ENCODE peak calls at places on chromosomes 5 and 9, in four cellular contexts. One of them, this sample, is unnamed.

GRCh38 chr5:95533106-95533505 is 21.7 kb downstream of the SKIC3 start:
- DNase-seq in H9: no peak
- DNase-seq in IMR-90: no peak
- DNase-seq in neuronal stem cell: no peak
- DNase-seq in this sample: no peak

GRCh38 chr5:153299891-153300290 is 190.6 kb upstream of the GRIA1 start:
- DNase-seq in H9: no peak
- DNase-seq in IMR-90: no peak
- DNase-seq in neuronal stem cell: no peak
- DNase-seq in this sample: no peak

GRCh38 chr9:27679338-27679737 is 106.1 kb upstream of the C9orf72 start:
- DNase-seq in H9: no peak
- DNase-seq in IMR-90: no peak
- DNase-seq in neuronal stem cell: peak; percentile 5
- DNase-seq in this sample: no peak

GRCh38 chr5:4058899-4059298 is 463.3 kb downstream of the IRX1 start:
- DNase-seq in H9: peak; percentile 40
- DNase-seq in IMR-90: no peak
- DNase-seq in neuronal stem cell: no peak
- DNase-seq in this sample: no peak

GRCh38 chr9:87556821-87557220 is 59.2 kb downstream of the DAPK1 start:
- DNase-seq in H9: no peak
- DNase-seq in IMR-90: no peak
- DNase-seq in neuronal stem cell: no peak
- DNase-seq in this sample: peak; percentile 41

GRCh38 chr5:59893436-59894227 is at the start of gene PDE4D:
- DNase-seq in H9: peak; percentile 88
- DNase-seq in IMR-90: peak; percentile 38
- DNase-seq in neuronal stem cell: peak; percentile 74
- DNase-seq in this sample: peak; percentile 85

GRCh38 chr5:157339409-157339808 is 73.5 kb downstream of the CYFIP2 start:
- DNase-seq in H9: no peak
- DNase-seq in IMR-90: no peak
- DNase-seq in neuronal stem cell: no peak
- DNase-seq in this sample: no peak

GRCh38 chr9:21684831-21685362 is 117.5 kb upstream of the MTAP start:
- DNase-seq in H9: no peak
- DNase-seq in IMR-90: peak; percentile 87
- DNase-seq in neuronal stem cell: no peak
- DNase-seq in this sample: no peak

GRCh38 chr5:126234563-126235195 is 188.5 kb upstream of the GRAMD2B start:
- DNase-seq in H9: peak; percentile 53
- DNase-seq in IMR-90: peak; percentile 6
- DNase-seq in neuronal stem cell: peak; percentile 38
- DNase-seq in this sample: no peak

GRCh38 chr5:67059747-67060490 is 136.7 kb downstream of the CD180 start:
- DNase-seq in H9: no peak
- DNase-seq in IMR-90: peak; percentile 89
- DNase-seq in neuronal stem cell: no peak
- DNase-seq in this sample: no peak

GRCh38 chr9:128022886-128023285 is 42.1 kb upstream of the EEIG1 start:
- DNase-seq in H9: no peak
- DNase-seq in IMR-90: no peak
- DNase-seq in neuronal stem cell: no peak
- DNase-seq in this sample: no peak

GRCh38 chr9:27645166-27645840 is 72.0 kb upstream of the C9orf72 start:
- DNase-seq in H9: no peak
- DNase-seq in IMR-90: no peak
- DNase-seq in neuronal stem cell: no peak
- DNase-seq in this sample: no peak

GRCh38 chr9:113875917-113876805 is at the start of gene ZNF618:
- DNase-seq in H9: no peak
- DNase-seq in IMR-90: no peak
- DNase-seq in neuronal stem cell: peak; percentile 23
- DNase-seq in this sample: no peak

GRCh38 chr9:81391457-81391825 is 297.9 kb downstream of the TLE1 start:
- DNase-seq in H9: no peak
- DNase-seq in IMR-90: no peak
- DNase-seq in neuronal stem cell: no peak
- DNase-seq in this sample: no peak

GRCh38 chr5:96433066-96433447 is at the start of gene PCSK1:
- DNase-seq in H9: peak; percentile 45
- DNase-seq in IMR-90: no peak
- DNase-seq in neuronal stem cell: no peak
- DNase-seq in this sample: no peak

DNA sequence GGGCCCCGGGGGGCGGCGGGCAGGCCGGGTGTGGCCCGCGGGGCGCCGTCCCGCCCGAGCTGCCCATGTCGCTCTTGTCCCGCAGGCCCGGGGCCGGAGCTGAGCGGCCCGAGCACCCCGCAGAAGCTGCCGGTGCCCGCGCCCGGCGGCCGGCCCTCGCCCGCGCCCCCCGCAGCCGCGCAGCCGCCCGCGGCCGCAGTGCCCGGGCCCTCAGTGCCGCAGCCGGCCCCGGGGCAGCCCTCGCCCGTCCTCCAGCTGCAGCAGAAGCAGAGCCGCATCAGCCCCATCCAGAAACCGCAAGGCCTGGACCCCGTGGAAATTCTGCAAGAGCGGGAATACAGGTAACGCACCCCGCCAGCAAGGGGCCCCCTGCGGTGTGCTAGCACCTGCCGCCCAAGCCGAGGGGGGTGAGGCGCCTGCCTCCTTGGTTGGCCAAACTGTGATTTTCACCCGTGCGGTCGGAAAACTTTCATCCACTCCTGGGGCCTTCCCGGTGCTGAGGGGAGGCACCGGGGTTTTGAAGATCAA is 32.1 kb downstream of the SMARCA2 start:
- DNase-seq in H9: no peak
- DNase-seq in IMR-90: no peak
- DNase-seq in neuronal stem cell: no peak
- DNase-seq in this sample: peak; percentile 60
- H3K14ac ChIP-seq in H9: no peak overlapping the region
- H3K14ac ChIP-seq in IMR-90: no peak overlapping the region
- H3K14ac ChIP-seq in neuronal stem cell: no peak overlapping the region
- H3K14ac ChIP-seq in this sample: no peak overlapping the region

GRCh38 chr9:91825422-91825821 is 124.6 kb downstream of the ROR2 start:
- DNase-seq in H9: no peak
- DNase-seq in IMR-90: peak; percentile 13
- DNase-seq in neuronal stem cell: no peak
- DNase-seq in this sample: no peak
- H3K4ac ChIP-seq in H9: no peak overlapping the region
- H3K4ac ChIP-seq in IMR-90: no peak overlapping the region
- H3K4ac ChIP-seq in neuronal stem cell: no peak overlapping the region
- H3K4ac ChIP-seq in this sample: no peak overlapping the region

DNA sequence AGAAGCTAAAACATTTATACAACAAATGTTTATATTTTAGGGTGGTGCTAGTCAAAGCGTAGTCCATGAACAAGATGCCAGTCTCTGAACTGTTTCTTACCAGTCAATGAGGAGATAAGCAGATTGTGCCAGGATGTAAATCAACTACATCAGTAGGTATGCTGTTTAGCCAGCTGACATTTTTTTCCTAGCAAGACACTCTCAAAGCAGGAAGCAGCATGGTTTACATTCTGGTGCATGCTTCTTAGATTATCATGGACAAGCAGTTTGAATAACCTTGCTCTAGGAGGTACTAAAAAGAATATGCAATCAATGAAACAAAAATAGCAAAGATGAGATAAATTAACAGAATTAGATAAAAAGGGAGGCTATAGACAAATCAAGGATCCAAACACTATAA is 17.0 kb downstream of the TICAM2 start:
- DNase-seq in H9: no peak
- DNase-seq in IMR-90: peak; percentile 55
- DNase-seq in neuronal stem cell: no peak
- DNase-seq in this sample: no peak
- H3K14ac ChIP-seq in H9: no peak overlapping the region
- H3K14ac ChIP-seq in IMR-90: no peak overlapping the region
- H3K14ac ChIP-seq in neuronal stem cell: no peak overlapping the region
- H3K14ac ChIP-seq in this sample: no peak overlapping the region

GRCh38 chr5:139646111-139646510 is 2.0 kb upstream of the CXXC5 start:
- DNase-seq in H9: no peak
- DNase-seq in IMR-90: no peak
- DNase-seq in neuronal stem cell: no peak
- DNase-seq in this sample: no peak

GRCh38 chr5:139645495-139645871 is 2.7 kb upstream of the CXXC5 start:
- DNase-seq in H9: no peak
- DNase-seq in IMR-90: no peak
- DNase-seq in neuronal stem cell: no peak
- DNase-seq in this sample: no peak

GRCh38 chr5:139648205-139649081 is at the start of gene CXXC5:
- DNase-seq in H9: peak; percentile 85
- DNase-seq in IMR-90: peak; percentile 83
- DNase-seq in neuronal stem cell: peak; percentile 89
- DNase-seq in this sample: peak; percentile 90

GRCh38 chr5:139647406-139648204 is 544 bp upstream of the CXXC5 start:
- DNase-seq in H9: no peak
- DNase-seq in IMR-90: no peak
- DNase-seq in neuronal stem cell: no peak
- DNase-seq in this sample: no peak

DNA sequence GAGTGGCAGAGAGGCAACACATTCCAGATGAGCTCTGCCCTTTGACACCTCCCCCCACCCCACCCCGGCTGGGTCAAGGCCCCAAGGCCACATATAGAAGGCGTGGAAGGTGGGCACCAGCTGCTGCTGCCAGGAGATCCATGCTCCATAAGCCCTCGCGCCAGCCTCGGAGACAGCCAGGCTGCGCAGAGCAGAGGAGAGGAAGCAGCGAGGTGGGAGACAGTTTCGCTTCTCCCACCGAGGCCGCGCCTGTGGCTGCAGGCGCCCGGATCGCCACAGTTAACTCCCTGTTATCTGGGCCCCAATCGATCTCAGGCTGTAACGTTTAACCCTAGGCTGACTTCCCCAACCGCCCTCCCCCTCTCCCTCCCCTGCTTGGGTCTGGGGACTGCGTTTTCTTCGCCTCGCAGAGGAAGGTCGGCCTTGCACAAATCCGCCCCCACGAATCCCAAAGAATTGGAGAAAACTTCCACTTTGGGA is 1.2 kb upstream of the CXXC5 start:
- DNase-seq in H9: no peak
- DNase-seq in IMR-90: no peak
- DNase-seq in neuronal stem cell: no peak
- DNase-seq in this sample: no peak
- H3K4ac ChIP-seq in H9: no peak overlapping the region
- H3K4ac ChIP-seq in IMR-90: no peak overlapping the region
- H3K4ac ChIP-seq in neuronal stem cell: no peak overlapping the region
- H3K4ac ChIP-seq in this sample: no peak overlapping the region

DNA sequence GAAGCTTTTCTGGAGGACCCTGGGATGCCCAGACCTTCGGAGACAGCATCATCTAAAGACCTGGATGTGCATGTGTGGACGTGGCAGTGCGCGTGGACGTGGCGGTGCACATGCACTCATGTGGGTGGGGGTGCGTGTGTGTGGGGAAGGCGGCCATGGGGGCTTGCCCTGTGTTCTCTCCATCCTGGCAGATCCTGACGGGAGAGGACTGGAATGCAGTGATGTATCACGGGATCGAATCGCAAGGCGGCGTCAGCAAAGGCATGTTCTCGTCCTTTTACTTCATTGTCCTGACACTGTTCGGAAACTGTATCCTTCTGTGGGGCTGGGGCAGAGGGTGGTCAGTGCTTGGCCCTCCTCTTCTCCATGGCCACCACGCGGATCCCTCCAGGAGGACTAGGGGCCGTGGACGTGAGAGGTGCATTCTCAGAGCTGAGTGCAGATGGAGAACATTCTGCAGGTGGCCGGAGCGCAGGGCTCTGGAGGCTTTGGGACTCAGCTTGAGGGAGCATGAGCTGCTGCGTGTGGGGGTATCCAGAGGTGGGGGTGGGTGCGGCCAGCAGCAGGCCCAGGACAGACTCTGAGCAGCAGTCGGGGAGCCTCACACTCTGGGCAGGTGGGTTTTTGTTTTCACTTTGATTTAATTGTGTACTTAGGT is 129.1 kb downstream of the CACNA1B start:
- DNase-seq in H9: no peak
- DNase-seq in IMR-90: no peak
- DNase-seq in neuronal stem cell: no peak
- DNase-seq in this sample: no peak
- H3K14ac ChIP-seq in H9: no peak overlapping the region
- H3K14ac ChIP-seq in IMR-90: no peak overlapping the region
- H3K14ac ChIP-seq in neuronal stem cell: no peak overlapping the region
- H3K14ac ChIP-seq in this sample: no peak overlapping the region

DNA sequence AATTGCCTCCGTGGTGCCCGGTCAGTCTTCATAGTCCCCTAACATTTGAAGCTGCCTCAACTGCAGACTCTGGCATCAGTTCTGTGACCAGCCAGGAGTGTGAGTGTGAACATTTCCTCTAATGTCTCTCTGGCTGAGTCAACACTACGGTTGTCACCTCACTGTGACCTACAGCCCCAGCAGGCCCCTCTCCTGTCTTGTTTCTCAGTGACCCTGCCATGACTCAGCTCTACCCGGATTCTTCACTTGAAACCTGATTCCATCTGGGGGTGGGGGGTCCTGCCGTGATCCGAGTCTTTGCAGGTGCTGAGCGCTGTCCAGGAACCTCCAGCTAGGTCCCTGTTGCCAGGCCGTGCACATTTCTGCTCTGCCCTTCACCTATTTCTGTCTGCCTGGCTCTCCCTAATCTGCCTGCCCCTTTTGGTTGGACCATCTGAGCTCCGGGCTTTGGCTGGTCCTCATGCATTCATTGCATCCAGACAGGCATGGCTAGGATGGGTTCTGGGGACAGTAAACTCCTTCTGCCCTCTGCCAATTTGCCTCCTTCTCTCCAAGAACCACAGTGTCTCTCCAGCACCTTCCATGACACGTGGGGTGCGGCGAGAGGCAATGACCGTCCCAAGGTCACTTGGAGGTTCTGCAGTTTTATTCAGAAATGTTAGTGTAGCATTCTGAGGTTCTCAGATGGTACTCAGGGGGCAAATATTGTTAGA is 24.2 kb downstream of the STC2 start:
- DNase-seq in H9: peak; percentile 89
- DNase-seq in IMR-90: peak; percentile 74
- DNase-seq in neuronal stem cell: no peak
- DNase-seq in this sample: no peak
- H3K4ac ChIP-seq in H9: no peak overlapping the region
- H3K4ac ChIP-seq in IMR-90: no peak overlapping the region
- H3K4ac ChIP-seq in neuronal stem cell: no peak overlapping the region
- H3K4ac ChIP-seq in this sample: peak overlapping the region; percentile 51

DNA sequence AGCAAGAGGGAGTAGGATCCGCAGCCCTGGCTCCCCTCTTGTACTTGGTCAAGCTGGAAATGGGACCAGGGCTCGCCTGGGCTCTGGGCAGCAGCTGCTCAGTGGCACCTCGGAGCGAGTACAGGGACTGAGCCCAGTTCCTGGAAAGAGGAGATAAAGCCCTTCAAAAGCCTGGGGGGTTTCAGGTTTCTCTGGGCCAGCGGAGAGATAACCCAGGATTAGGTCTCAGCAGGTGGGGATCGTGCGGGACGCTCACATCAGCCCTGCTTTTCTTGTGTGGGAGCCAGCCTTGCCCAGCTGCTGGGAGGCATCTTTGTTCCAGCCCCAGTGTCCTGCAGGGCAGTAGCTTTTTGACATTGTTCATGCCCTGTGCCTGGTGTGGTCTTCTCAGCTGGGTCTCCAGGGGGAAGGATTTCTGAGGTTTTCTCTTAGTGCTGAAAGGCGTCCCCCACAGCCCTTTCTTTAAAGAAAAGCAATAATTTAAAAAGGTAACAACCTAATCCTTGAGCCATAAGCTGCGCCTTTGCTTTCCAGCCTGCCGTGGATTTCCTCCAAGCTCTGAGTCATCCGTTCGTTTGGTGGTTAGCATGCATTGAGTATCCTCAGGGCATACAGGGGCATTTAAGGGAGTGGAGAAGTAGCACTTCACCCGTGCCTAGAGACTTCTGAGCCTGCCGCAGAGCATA is 657 bp upstream of the TNC start:
- DNase-seq in H9: peak; percentile 77
- DNase-seq in IMR-90: peak; percentile 93
- DNase-seq in neuronal stem cell: peak; percentile 77
- DNase-seq in this sample: peak; percentile 81
- H3K14ac ChIP-seq in H9: no peak overlapping the region
- H3K14ac ChIP-seq in IMR-90: peak overlapping the region; percentile 88
- H3K14ac ChIP-seq in neuronal stem cell: no peak overlapping the region
- H3K14ac ChIP-seq in this sample: no peak overlapping the region

This sample was measured in H1.